ENCODE peak calls at places on chromosomes 3 and 15, in nine cellular contexts. U is memory B cell; A is RPMI8226; M is amniotic epithelial cell; P is NCI-H69; C is fibroblast of lung; Y is stimulated activated naive CD8-positive, alpha-beta T cell treated with anti-CD3 and anti-CD28 coated beads, Interleukin-15, amount 100 ng/mL, for 72 hours; L is NCI-H2029; J is cardiac fibroblast. N is an unnamed sample.

GRCh38 chr3:168087539-168087938 is 8.2 kb downstream of the GOLIM4 start:
- DNase-seq in U (no peak), A (no peak), M (no peak), P (peak), C (no peak), Y (no peak), L (no peak), J (no peak), N (no peak)

GRCh38 chr15:48385431-48385830 is 54.2 kb downstream of the DUT start:
- DNase-seq in U (no peak), A (no peak), M (peak), P (peak), C (peak), Y (no peak), L (no peak), J (peak), N (no peak)

GRCh38 chr15:89164712-89165211 is 56.6 kb downstream of the RLBP1 start:
- DNase-seq in U (no peak), A (no peak), M (no peak), P (no peak), C (peak), Y (no peak), L (no peak), J (peak), N (no peak)

GRCh38 chr3:47425383-47425778 is 44.6 kb downstream of the PTPN23 start:
- DNase-seq in U (no peak), A (no peak), M (no peak), P (no peak), C (no peak), Y (no peak), L (no peak), J (no peak), N (no peak)

GRCh38 chr3:141469712-141470111 is 17.1 kb upstream of the RASA2 start:
- DNase-seq in U (no peak), A (no peak), M (no peak), P (no peak), C (peak), Y (no peak), L (no peak), J (no peak), N (no peak)

GRCh38 chr15:59522988-59523461 is 85.0 kb downstream of the FAM81A start:
- DNase-seq in U (peak), A (no peak), M (no peak), P (peak), C (no peak), Y (peak), L (peak), J (no peak), N (no peak)

GRCh38 chr3:126872701-126873100 is 110.2 kb upstream of the PLXNA1 start:
- DNase-seq in U (no peak), A (no peak), M (no peak), P (no peak), C (no peak), Y (no peak), L (no peak), J (no peak), N (no peak)

GRCh38 chr3:64163755-64164148 is 61.5 kb downstream of the PRICKLE2 start:
- DNase-seq in U (no peak), A (no peak), M (peak), P (peak), C (peak), Y (no peak), L (peak), J (peak), N (peak)

GRCh38 chr3:64238971-64239667 is 13.9 kb upstream of the PRICKLE2 start:
- DNase-seq in U (no peak), A (no peak), M (peak), P (peak), C (peak), Y (no peak), L (no peak), J (peak), N (peak)

GRCh38 chr15:39748276-39748675 is 34.4 kb downstream of the FSIP1 start:
- DNase-seq in U (no peak), A (no peak), M (no peak), P (no peak), C (no peak), Y (no peak), L (no peak), J (peak), N (no peak)

GRCh38 chr3:52242039-52242438 is 3.1 kb upstream of the TWF2 start:
- DNase-seq in U (no peak), A (no peak), M (no peak), P (no peak), C (no peak), Y (no peak), L (no peak), J (no peak), N (no peak)

GRCh38 chr3:130783629-130784028 is 37.0 kb upstream of the PIK3R4 start:
- DNase-seq in U (no peak), A (no peak), M (no peak), P (peak), C (peak), Y (no peak), L (no peak), J (peak), N (peak)

GRCh38 chr3:51679318-51679717 is 8.3 kb downstream of the TEX264 start:
- DNase-seq in U (no peak), A (no peak), M (no peak), P (no peak), C (no peak), Y (no peak), L (no peak), J (no peak), N (no peak)

GRCh38 chr15:100764778-100765457 is 114.7 kb upstream of the ALDH1A3 start:
- DNase-seq in U (no peak), A (no peak), M (peak), P (peak), C (peak), Y (no peak), L (peak), J (peak), N (peak)

GRCh38 chr3:23615068-23615467 is 190.7 kb upstream of the UBE2E1 start:
- DNase-seq in U (no peak), A (no peak), M (no peak), P (peak), C (no peak), Y (no peak), L (no peak), J (no peak), N (no peak)